ENCODE peak calls at places on chromosomes 6 and 20, in seven cellular contexts. V is breast epithelium, Y is hepatocyte, Z is neural progenitor cell, T is neuronal stem cell, S is tibial artery, N is fibroblast of lung. L is an unnamed sample.

GRCh38 chr20:63701329-63702035 is 5.0 kb downstream of the TNFRSF6B start:
- DNase-seq in V (no peak), Y (no peak), Z (no peak), T (no peak), S (no peak), N (no peak), L (no peak)

GRCh38 chr6:57242505-57242904 is 20.4 kb upstream of the RAB23 start:
- DNase-seq in V (no peak), Y (peak; percentile 60), Z (no peak), T (no peak), S (no peak), N (peak; percentile 95), L (no peak)

GRCh38 chr6:135128268-135128914 is 52.7 kb upstream of the MYB start:
- DNase-seq in V (no peak), Y (no peak), Z (no peak), T (no peak), S (no peak), N (no peak), L (no peak)

GRCh38 chr6:104642871-104643270 is 216.8 kb downstream of the HACE1 start:
- DNase-seq in V (no peak), Y (no peak), Z (no peak), T (no peak), S (no peak), N (peak; percentile 37), L (no peak)

GRCh38 chr20:64055396-64055892 is 6.0 kb upstream of the SOX18 start:
- DNase-seq in V (no peak), Y (no peak), Z (no peak), T (no peak), S (no peak), N (no peak), L (no peak)

GRCh38 chr20:32982617-32983458 is 21.4 kb downstream of the SUN5 start:
- DNase-seq in V (no peak), Y (peak; percentile 53), Z (no peak), T (no peak), S (no peak), N (no peak), L (peak; percentile 38)

GRCh38 chr6:114339706-114340105 is 3.1 kb downstream of the HS3ST5 start:
- DNase-seq in V (no peak), Y (no peak), Z (no peak), T (no peak), S (no peak), N (peak; percentile 49), L (no peak)

GRCh38 chr6:12208190-12208589 is 82.0 kb upstream of the EDN1 start:
- DNase-seq in V (no peak), Y (no peak), Z (no peak), T (no peak), S (peak; percentile 20), N (peak; percentile 17), L (peak; percentile 27)

GRCh38 chr6:3258720-3259490 is at the start of gene PSMG4:
- DNase-seq in V (peak; percentile 87), Y (peak; percentile 96), Z (peak; percentile 95), T (peak; percentile 87), S (peak; percentile 91), N (peak; percentile 84), L (peak; percentile 96)

GRCh38 chr6:109503327-109504224 is 20.6 kb upstream of the ZBTB24 start:
- DNase-seq in V (no peak), Y (no peak), Z (no peak), T (no peak), S (no peak), N (no peak), L (no peak)

GRCh38 chr20:50510706-50511401 is 671 bp downstream of the PTPN1 start:
- DNase-seq in V (peak; percentile 18), Y (peak; percentile 32), Z (peak; percentile 58), T (peak; percentile 17), S (no peak), N (no peak), L (no peak)

GRCh38 chr6:16450285-16450684 is 211.9 kb downstream of the GMPR start:
- DNase-seq in V (no peak), Y (peak; percentile 20), Z (no peak), T (no peak), S (no peak), N (peak; percentile 95), L (no peak)

GRCh38 chr6:34731393-34732060 is 25.8 kb upstream of the SNRPC start:
- DNase-seq in V (no peak), Y (no peak), Z (no peak), T (no peak), S (no peak), N (no peak), L (no peak)

GRCh38 chr6:133456934-133457333 is 215.8 kb downstream of the EYA4 start:
- DNase-seq in V (no peak), Y (no peak), Z (peak; percentile 77), T (peak; percentile 29), S (no peak), N (no peak), L (no peak)

GRCh38 chr20:47680804-47681529 is 104.3 kb downstream of the SULF2 start:
- DNase-seq in V (no peak), Y (no peak), Z (no peak), T (no peak), S (no peak), N (peak; percentile 71), L (no peak)

GRCh38 chr6:12288844-12289654 is 1.1 kb upstream of the EDN1 start:
- DNase-seq in V (peak; percentile 48), Y (peak; percentile 79), Z (peak; percentile 80), T (peak; percentile 59), S (peak; percentile 58), N (peak; percentile 48), L (peak; percentile 62)

GRCh38 chr6:13794184-13794583 is 20.2 kb downstream of the MCUR1 start:
- DNase-seq in V (no peak), Y (no peak), Z (no peak), T (no peak), S (no peak), N (peak; percentile 78), L (no peak)

GRCh38 chr6:41684311-41685182 is 46.3 kb downstream of the MDFI start:
- DNase-seq in V (no peak), Y (no peak), Z (no peak), T (no peak), S (no peak), N (no peak), L (no peak)

GRCh38 chr6:41683460-41684310 is 45.4 kb downstream of the MDFI start:
- DNase-seq in V (peak; percentile 59), Y (peak; percentile 89), Z (peak; percentile 91), T (peak; percentile 78), S (peak; percentile 75), N (peak; percentile 50), L (peak; percentile 85)

GRCh38 chr6:41687501-41688175 is 47.8 kb downstream of the TFEB start:
- DNase-seq in V (no peak), Y (peak; percentile 35), Z (no peak), T (no peak), S (no peak), N (no peak), L (peak; percentile 76)

GRCh38 chr6:41688256-41688965 is 47.0 kb downstream of the TFEB start:
- DNase-seq in V (no peak), Y (no peak), Z (no peak), T (no peak), S (no peak), N (no peak), L (no peak)

DNA sequence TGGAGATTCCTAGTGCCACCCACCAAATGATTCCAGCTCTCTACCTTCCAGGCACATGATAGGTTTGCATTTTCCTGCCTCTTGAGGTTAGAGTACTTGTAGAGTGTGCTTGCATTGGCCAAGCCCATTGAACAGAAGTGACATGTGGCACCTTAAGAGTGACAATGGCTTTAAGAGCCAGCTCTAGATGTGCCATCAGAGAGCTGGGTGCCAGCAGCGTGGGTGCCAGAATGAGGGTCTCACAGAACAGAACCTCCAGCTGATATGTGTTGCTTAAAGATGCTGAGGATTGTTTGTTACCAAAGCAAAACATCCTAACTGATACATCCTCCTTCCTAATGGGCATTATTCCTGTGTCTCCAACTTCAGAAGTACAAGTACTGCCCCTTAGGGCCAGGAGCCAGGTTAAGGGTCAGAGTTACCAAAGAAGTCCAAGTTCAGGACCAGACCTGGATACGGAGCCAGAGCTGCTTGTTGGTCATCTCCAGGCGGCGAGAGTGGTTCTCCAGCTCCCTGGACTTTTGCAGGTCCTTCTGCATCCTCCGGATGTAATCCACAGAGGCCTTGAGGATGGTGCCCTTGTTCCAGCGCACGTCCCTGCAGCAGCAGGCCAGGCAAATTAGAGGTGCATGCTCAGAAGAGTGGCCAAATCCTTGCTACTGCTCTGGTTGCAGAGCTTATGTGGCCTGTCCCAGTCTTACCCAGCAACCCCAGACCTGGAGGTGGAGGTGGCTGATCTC is 47.5 kb downstream of the MDFI start:
- DNase-seq in V (no peak), Y (no peak), Z (no peak), T (no peak), S (peak; percentile 4), N (no peak), L (no peak)
- H3K27ac ChIP-seq in V (no peak overlapping the region), Y (no peak overlapping the region), Z (no peak overlapping the region), T (no peak overlapping the region), S (no peak overlapping the region), N (no peak overlapping the region), L (no peak overlapping the region)

GRCh38 chr6:1253816-1254215 is 58.1 kb upstream of the FOXQ1 start:
- DNase-seq in V (no peak), Y (no peak), Z (no peak), T (no peak), S (no peak), N (no peak), L (no peak)

GRCh38 chr6:1247894-1248293 is 64.0 kb upstream of the FOXQ1 start:
- DNase-seq in V (no peak), Y (no peak), Z (no peak), T (no peak), S (no peak), N (no peak), L (no peak)

GRCh38 chr6:1254326-1254725 is 57.6 kb upstream of the FOXQ1 start:
- DNase-seq in V (no peak), Y (no peak), Z (no peak), T (no peak), S (no peak), N (no peak), L (no peak)

GRCh38 chr6:1250489-1251197 is 61.3 kb upstream of the FOXQ1 start:
- DNase-seq in V (no peak), Y (peak; percentile 27), Z (no peak), T (no peak), S (no peak), N (no peak), L (no peak)

GRCh38 chr6:1251198-1252155 is 60.4 kb upstream of the FOXQ1 start:
- DNase-seq in V (no peak), Y (no peak), Z (no peak), T (no peak), S (no peak), N (no peak), L (no peak)
- H3K27ac ChIP-seq in V (no peak overlapping the region), Y (peak overlapping the region; percentile 73), Z (no peak overlapping the region), T (no peak overlapping the region), S (no peak overlapping the region), N (no peak overlapping the region), L (peak overlapping the region; percentile 64)

DNA sequence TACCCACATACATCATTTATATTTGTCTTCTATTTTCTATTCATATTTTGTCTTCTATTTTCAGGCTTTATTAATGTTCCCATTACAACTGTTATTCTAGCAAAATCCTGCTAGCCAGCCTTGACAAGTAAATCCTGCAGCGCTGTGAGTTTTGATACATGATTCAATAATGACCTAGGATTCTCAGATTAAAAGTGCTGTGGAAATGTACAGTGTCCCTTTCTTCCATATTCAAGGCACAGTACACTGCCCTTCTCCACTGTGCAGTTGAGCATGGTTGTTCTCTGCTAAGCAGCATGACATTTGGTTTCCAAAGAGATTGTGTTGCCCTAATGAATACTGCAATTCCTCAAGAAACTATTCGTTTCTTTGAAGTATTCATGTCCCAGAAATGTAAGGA is 5.8 kb upstream of the HEY2 start:
- DNase-seq in V (no peak), Y (no peak), Z (no peak), T (no peak), S (no peak), N (no peak), L (no peak)
- H3K27ac ChIP-seq in V (no peak overlapping the region), Y (no peak overlapping the region), Z (no peak overlapping the region), T (no peak overlapping the region), S (peak overlapping the region; percentile 99), N (no peak overlapping the region), L (no peak overlapping the region)

GRCh38 chr6:169490409-169490708 is 211.5 kb downstream of the WDR27 start:
- DNase-seq in V (no peak), Y (no peak), Z (no peak), T (no peak), S (no peak), N (peak; percentile 64), L (no peak)
- H3K27ac ChIP-seq in V (peak overlapping the region; percentile 79), Y (no peak overlapping the region), Z (no peak overlapping the region), T (no peak overlapping the region), S (no peak overlapping the region), N (no peak overlapping the region), L (no peak overlapping the region)